ENCODE peak calls at places on chromosomes 12 and 14, in nine cellular contexts. R is cardiac fibroblast, K is H1, G is PC-9, Z is astrocyte, M is GM12864, N is bronchial epithelial cell, I is epithelial cell of esophagus, Q is psoas muscle. U is an unnamed sample.

GRCh38 chr12:31386364-31386777 is 60.4 kb upstream of the SINHCAF start:
- DNase-seq in Q (no peak), M (no peak), K (peak; percentile 65), R (no peak), Z (no peak), I (no peak), G (no peak), N (no peak), U (no peak)

GRCh38 chr14:48005986-48006385 is 330.6 kb upstream of the MDGA2 start:
- DNase-seq in G (no peak), Q (no peak), N (no peak), M (no peak), Z (no peak), I (no peak), R (no peak), K (no peak), U (no peak)

GRCh38 chr12:132516064-132517012 is 26.4 kb downstream of the FBRSL1 start:
- DNase-seq in Z (no peak), G (no peak), I (no peak), N (no peak), M (no peak), K (no peak), R (no peak), Q (no peak), U (no peak)

GRCh38 chr12:47851303-47851952 is 31.7 kb upstream of the HDAC7 start:
- DNase-seq in N (no peak), M (no peak), I (no peak), R (no peak), G (no peak), K (no peak), Z (no peak), Q (no peak), U (no peak)

GRCh38 chr14:25411933-25412757 is 362.2 kb upstream of the STXBP6 start:
- DNase-seq in Z (no peak), Q (no peak), M (no peak), G (no peak), I (peak; percentile 6), K (peak; percentile 54), R (peak; percentile 18), N (peak; percentile 24), U (no peak)

GRCh38 chr14:63266106-63266505 is 52.6 kb downstream of the GPHB5 start:
- DNase-seq in R (no peak), G (peak; percentile 60), M (no peak), N (peak; percentile 81), Z (peak; percentile 35), K (no peak), I (peak; percentile 91), Q (no peak), U (no peak)

GRCh38 chr12:68267892-68268396 is 14.5 kb upstream of the IL22 start:
- DNase-seq in M (no peak), Z (peak; percentile 80), Q (no peak), R (peak; percentile 94), G (no peak), N (no peak), K (no peak), I (no peak), U (peak; percentile 87)

GRCh38 chr14:77088219-77088618 is 9.8 kb upstream of the CIPC start:
- DNase-seq in Z (no peak), R (no peak), Q (no peak), K (peak; percentile 80), M (no peak), I (peak; percentile 98), G (peak; percentile 95), N (peak; percentile 97), U (no peak)

GRCh38 chr12:124388679-124389536 is 94.0 kb downstream of the RFLNA start:
- DNase-seq in Q (peak; percentile 92), R (peak; percentile 88), N (peak; percentile 31), Z (peak; percentile 81), I (peak; percentile 86), M (no peak), G (peak; percentile 88), K (peak; percentile 76), U (no peak)

GRCh38 chr12:26906024-26906423 is 31.8 kb downstream of the INTS13 start:
- DNase-seq in M (no peak), I (no peak), R (no peak), N (no peak), Q (no peak), Z (no peak), G (no peak), K (no peak), U (no peak)

GRCh38 chr12:90922068-90922743 is 32.8 kb downstream of the CCER1 start:
- DNase-seq in Q (no peak), G (no peak), M (no peak), R (peak; percentile 75), Z (peak; percentile 67), I (peak; percentile 46), N (peak; percentile 83), K (no peak), U (peak; percentile 33)

GRCh38 chr12:85076688-85077430 is 40.7 kb downstream of the LRRIQ1 start:
- DNase-seq in M (no peak), R (peak; percentile 88), G (peak; percentile 41), I (peak; percentile 94), Z (peak; percentile 93), K (no peak), N (peak; percentile 96), Q (no peak), U (peak; percentile 69)

GRCh38 chr12:122491991-122492390 is 8.7 kb downstream of the ZCCHC8 start:
- DNase-seq in R (no peak), M (no peak), I (no peak), N (no peak), G (no peak), K (no peak), Q (no peak), Z (no peak), U (no peak)

GRCh38 chr12:80862606-80863005 is 75.1 kb downstream of the LIN7A start:
- DNase-seq in M (no peak), I (no peak), N (peak; percentile 23), R (peak; percentile 57), G (no peak), Q (no peak), K (no peak), Z (peak; percentile 44), U (no peak)

GRCh38 chr14:59301354-59301753 is 112.9 kb downstream of the DAAM1 start:
- DNase-seq in Q (no peak), Z (no peak), G (no peak), M (peak; percentile 45), K (no peak), R (no peak), I (no peak), N (no peak), U (no peak)

GRCh38 chr12:55713721-55714120 is 2.1 kb upstream of the BLOC1S1 start:
- DNase-seq in I (peak; percentile 86), R (peak; percentile 93), N (peak; percentile 90), K (no peak), M (no peak), G (no peak), Z (peak; percentile 87), Q (no peak), U (peak; percentile 71)

GRCh38 chr14:104876251-104876699 is 11.2 kb downstream of the CEP170B start:
- DNase-seq in N (no peak), K (peak; percentile 92), M (no peak), R (peak; percentile 53), I (peak; percentile 71), Z (no peak), Q (peak; percentile 18), G (no peak), U (no peak)

GRCh38 chr12:92424338-92424737 is 278.5 kb upstream of the PLEKHG7 start:
- DNase-seq in I (peak; percentile 36), R (peak; percentile 73), Q (no peak), Z (peak; percentile 30), N (peak; percentile 32), G (no peak), M (no peak), K (no peak), U (peak; percentile 20)

GRCh38 chr12:101076940-101077351 is 133.1 kb downstream of the SLC5A8 start:
- DNase-seq in N (peak; percentile 23), Z (peak; percentile 30), G (no peak), Q (no peak), R (peak; percentile 29), K (no peak), M (no peak), I (peak; percentile 24), U (peak; percentile 67)

GRCh38 chr12:76080729-76081415 is 3.6 kb downstream of the NAP1L1 start:
- DNase-seq in M (no peak), I (no peak), N (no peak), G (no peak), R (no peak), Q (no peak), K (no peak), Z (no peak), U (no peak)

GRCh38 chr12:104672501-104673265 is 215.9 kb downstream of the CHST11 start:
- DNase-seq in R (peak; percentile 57), Z (peak; percentile 47), I (peak; percentile 80), N (peak; percentile 68), M (no peak), K (no peak), G (peak; percentile 7), Q (peak; percentile 62), U (no peak)

GRCh38 chr12:122205590-122205925 is 2.0 kb downstream of the B3GNT4 start:
- DNase-seq in Z (no peak), G (no peak), I (no peak), N (no peak), K (no peak), M (no peak), R (no peak), Q (no peak), U (no peak)

DNA sequence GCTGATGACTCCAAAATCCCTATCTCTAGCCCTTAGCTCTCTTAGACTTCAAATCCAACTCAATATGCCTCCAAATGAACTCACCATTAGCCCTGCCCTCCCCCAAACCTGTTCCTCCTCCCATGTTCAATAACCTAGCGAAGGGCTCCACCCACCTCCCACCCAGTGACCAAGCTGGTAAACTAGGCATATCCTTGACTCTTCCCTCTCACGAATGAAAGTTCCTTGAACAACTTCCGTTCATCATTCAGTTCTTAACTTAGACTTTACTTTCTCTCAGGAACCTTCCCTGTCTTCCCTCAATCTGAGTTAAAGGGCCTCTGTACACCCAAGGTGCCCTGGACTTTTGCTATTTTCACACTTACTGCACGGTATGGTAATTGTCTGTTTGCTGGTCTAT is 1.9 kb upstream of the KLHDC1 start:
- DNase-seq in Z (no peak), N (no peak), Q (no peak), K (no peak), M (no peak), R (no peak), G (no peak), I (no peak), U (no peak)
- H3K4me3 ChIP-seq in Z (no peak overlapping the region), N (no peak overlapping the region), Q (no peak overlapping the region), K (peak overlapping the region; percentile 89), M (no peak overlapping the region), R (no peak overlapping the region), G (no peak overlapping the region), I (no peak overlapping the region), U (no peak overlapping the region)

GRCh38 chr14:71521736-71522135 is 410.5 kb upstream of the RGS6 start:
- DNase-seq in G (no peak), M (no peak), R (no peak), K (no peak), N (no peak), Q (no peak), Z (no peak), I (no peak), U (no peak)
- H3K4me3 ChIP-seq in G (no peak overlapping the region), M (no peak overlapping the region), R (no peak overlapping the region), K (no peak overlapping the region), N (no peak overlapping the region), Q (no peak overlapping the region), Z (no peak overlapping the region), I (no peak overlapping the region), U (no peak overlapping the region)

GRCh38 chr14:69481815-69482568 is 2.5 kb upstream of the PLEKHD1 start:
- DNase-seq in K (no peak), G (no peak), R (no peak), N (no peak), Q (no peak), I (no peak), Z (no peak), M (peak; percentile 64), U (no peak)
- H3K4me3 ChIP-seq in K (no peak overlapping the region), G (no peak overlapping the region), R (no peak overlapping the region), N (no peak overlapping the region), Q (no peak overlapping the region), I (no peak overlapping the region), Z (no peak overlapping the region), M (no peak overlapping the region), U (no peak overlapping the region)

GRCh38 chr12:52278530-52278929 is 4.1 kb downstream of the KRT86 start:
- DNase-seq in I (no peak), N (no peak), R (no peak), G (peak; percentile 63), Z (no peak), M (no peak), Q (no peak), K (no peak), U (no peak)
- H3K4me3 ChIP-seq in I (peak overlapping the region; percentile 35), N (peak overlapping the region; percentile 31), R (no peak overlapping the region), G (peak overlapping the region; percentile 78), Z (peak overlapping the region; percentile 37), M (no peak overlapping the region), Q (no peak overlapping the region), K (peak overlapping the region; percentile 57), U (no peak overlapping the region)

U was measured in AG09309.